ENCODE peak calls at places on chromosomes 4 and X, in four cellular contexts. J is neuronal stem cell, I is pancreas, X is GM23248. P is an unnamed sample.

GRCh38 chr4:88742561-88742960 is 44.9 kb upstream of the NAP1L5 start:
- DNase-seq in J (no peak), I (no peak), X (no peak), P (no peak)

GRCh38 chr4:77036206-77036605 is 39.6 kb downstream of the CCNI start:
- DNase-seq in J (no peak), I (no peak), X (peak; percentile 91), P (no peak)

GRCh38 chrX:97284531-97284930 is 400.8 kb downstream of the RPA4 start:
- DNase-seq in J (no peak), I (no peak), X (no peak), P (no peak)

GRCh38 chrX:119093991-119094741 is 21.4 kb downstream of the CT47C1 start:
- DNase-seq in J (no peak), I (no peak), X (peak; percentile 68), P (no peak)

GRCh38 chr4:140996757-140997156 is 136.5 kb downstream of the RNF150 start:
- DNase-seq in J (no peak), I (no peak), X (peak; percentile 78), P (no peak)

GRCh38 chr4:24024157-24024556 is 134.3 kb upstream of the PPARGC1A start:
- DNase-seq in J (no peak), I (no peak), X (peak; percentile 26), P (no peak)

GRCh38 chr4:37767019-37767418 is 59.5 kb upstream of the PGM2 start:
- DNase-seq in J (no peak), I (no peak), X (no peak), P (no peak)

GRCh38 chr4:24219171-24219570 is 329.3 kb upstream of the PPARGC1A start:
- DNase-seq in J (no peak), I (peak; percentile 27), X (no peak), P (no peak)

DNA sequence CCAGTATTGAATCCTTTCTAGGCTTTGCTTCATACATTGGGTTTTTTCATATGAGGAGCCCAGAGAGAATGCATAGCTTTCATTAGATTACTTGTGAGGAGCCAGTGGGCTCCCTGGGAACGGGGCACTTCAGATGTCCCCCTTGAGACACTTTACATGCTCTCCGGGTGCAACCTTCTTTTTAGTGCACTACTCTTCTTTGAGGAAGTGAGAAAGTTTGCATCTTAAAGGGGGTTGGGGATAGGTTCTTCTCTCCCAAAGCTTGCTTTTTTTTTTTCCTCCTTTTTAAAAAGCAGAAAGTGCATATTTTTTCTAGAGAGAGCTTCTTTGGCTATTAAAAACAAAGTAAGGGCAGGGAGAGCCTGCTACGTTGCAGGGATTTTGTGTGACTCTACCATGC is 4.3 kb downstream of the HADH start:
- DNase-seq in J (no peak), I (no peak), X (no peak), P (no peak)
- H3K4me1 ChIP-seq in J (peaks cover 5% of the 10 kb centered on the region), I (peaks cover 23% of the 10 kb centered on the region), X (peaks cover 34% of the 10 kb centered on the region), P (peaks cover 50% of the 10 kb centered on the region)

GRCh38 chr4:83269256-83269655 is 15.3 kb downstream of the COQ2 start:
- DNase-seq in J (no peak), I (no peak), X (peak; percentile 42), P (no peak)
- H3K4me1 ChIP-seq in J (no peaks in the 10 kb centered on the region), I (no peaks in the 10 kb centered on the region), X (peaks cover 24% of the 10 kb centered on the region), P (no peaks in the 10 kb centered on the region)

GRCh38 chrX:154918060-154918483 is 31.9 kb downstream of the F8A1 start:
- DNase-seq in J (peak; percentile 47), I (peak; percentile 59), X (peak; percentile 75), P (peak; percentile 45)
- H3K4me1 ChIP-seq in J (no peaks in the 10 kb centered on the region), I (no peaks in the 10 kb centered on the region), X (peaks cover 3% of the 10 kb centered on the region), P (peaks cover 5% of the 10 kb centered on the region)

DNA sequence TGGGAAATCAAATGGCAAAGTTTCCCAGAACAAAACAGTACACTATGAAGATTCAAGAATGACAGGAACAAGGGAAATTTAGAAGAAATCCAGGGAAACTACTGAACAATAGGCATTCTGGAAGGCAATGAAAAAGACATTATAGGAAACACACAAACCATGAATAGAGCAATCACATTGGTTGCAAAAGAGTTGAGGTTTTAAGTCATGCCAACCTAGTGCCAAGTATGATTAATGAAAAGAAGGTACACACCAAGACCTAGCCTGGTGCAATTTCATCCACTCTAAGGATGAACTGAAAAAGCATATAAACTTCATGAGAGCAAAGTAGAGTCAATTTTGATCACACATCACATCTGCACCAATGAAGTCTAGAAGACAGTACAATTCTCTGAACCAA is 326.9 kb downstream of the PDHA2 start:
- DNase-seq in J (no peak), I (no peak), X (no peak), P (no peak)
- H3K4me1 ChIP-seq in J (no peaks in the 10 kb centered on the region), I (no peaks in the 10 kb centered on the region), X (no peaks in the 10 kb centered on the region), P (no peaks in the 10 kb centered on the region)

GRCh38 chr4:26275261-26275660 is 45.6 kb upstream of the RBPJ start:
- DNase-seq in J (no peak), I (no peak), X (no peak), P (no peak)
- H3K4me1 ChIP-seq in J (no peaks in the 10 kb centered on the region), I (no peaks in the 10 kb centered on the region), X (no peaks in the 10 kb centered on the region), P (no peaks in the 10 kb centered on the region)